ENCODE peak calls at places on chromosomes 16 and 17, in seven cellular contexts. One of them, this sample, is unnamed.

GRCh38 chr16:10808850-10809249 is 9.7 kb downstream of the TVP23A start:
- DNase-seq in AG04450: no peak
- DNase-seq in progenitor cell of endocrine pancreas: no peak
- DNase-seq in CD8-positive, alpha-beta T cell: no peak
- DNase-seq in MM.1S: no peak
- DNase-seq in neural crest cell: no peak
- DNase-seq in AG04449: no peak
- DNase-seq in this sample: no peak

GRCh38 chr16:82011199-82011641 is at the start of gene SDR42E1:
- DNase-seq in MM.1S: peak
- DNase-seq in neural crest cell: no peak
- DNase-seq in AG04449: no peak
- DNase-seq in AG04450: no peak
- DNase-seq in CD8-positive, alpha-beta T cell: peak
- DNase-seq in progenitor cell of endocrine pancreas: no peak
- DNase-seq in this sample: peak

GRCh38 chr16:83802135-83802534 is 5.6 kb upstream of the HSBP1 start:
- DNase-seq in MM.1S: no peak
- DNase-seq in progenitor cell of endocrine pancreas: no peak
- DNase-seq in neural crest cell: no peak
- DNase-seq in AG04450: peak
- DNase-seq in AG04449: peak
- DNase-seq in CD8-positive, alpha-beta T cell: no peak
- DNase-seq in this sample: peak

GRCh38 chr16:21301168-21301894 is 23.2 kb upstream of the CRYM start:
- DNase-seq in progenitor cell of endocrine pancreas: peak
- DNase-seq in MM.1S: peak
- DNase-seq in AG04450: no peak
- DNase-seq in neural crest cell: peak
- DNase-seq in CD8-positive, alpha-beta T cell: no peak
- DNase-seq in AG04449: no peak
- DNase-seq in this sample: peak

GRCh38 chr17:60968266-60968665 is 290.6 kb downstream of the BCAS3 start:
- DNase-seq in progenitor cell of endocrine pancreas: no peak
- DNase-seq in AG04450: no peak
- DNase-seq in AG04449: no peak
- DNase-seq in neural crest cell: no peak
- DNase-seq in CD8-positive, alpha-beta T cell: no peak
- DNase-seq in MM.1S: no peak
- DNase-seq in this sample: no peak

GRCh38 chr17:10384175-10384574 is 11.4 kb upstream of the MYH13 start:
- DNase-seq in MM.1S: no peak
- DNase-seq in AG04450: no peak
- DNase-seq in AG04449: no peak
- DNase-seq in CD8-positive, alpha-beta T cell: no peak
- DNase-seq in neural crest cell: no peak
- DNase-seq in progenitor cell of endocrine pancreas: no peak
- DNase-seq in this sample: no peak

GRCh38 chr17:13160281-13160680 is 142.5 kb upstream of the ELAC2 start:
- DNase-seq in CD8-positive, alpha-beta T cell: no peak
- DNase-seq in neural crest cell: no peak
- DNase-seq in AG04450: no peak
- DNase-seq in AG04449: peak
- DNase-seq in MM.1S: no peak
- DNase-seq in progenitor cell of endocrine pancreas: no peak
- DNase-seq in this sample: no peak

GRCh38 chr16:55325458-55326109 is 1.6 kb downstream of the IRX6 start:
- DNase-seq in AG04450: no peak
- DNase-seq in neural crest cell: no peak
- DNase-seq in AG04449: no peak
- DNase-seq in CD8-positive, alpha-beta T cell: no peak
- DNase-seq in progenitor cell of endocrine pancreas: no peak
- DNase-seq in MM.1S: no peak
- DNase-seq in this sample: no peak

GRCh38 chr17:7186241-7186640 is 7.1 kb upstream of the ASGR1 start:
- DNase-seq in progenitor cell of endocrine pancreas: no peak
- DNase-seq in CD8-positive, alpha-beta T cell: no peak
- DNase-seq in MM.1S: no peak
- DNase-seq in AG04450: no peak
- DNase-seq in AG04449: no peak
- DNase-seq in neural crest cell: no peak
- DNase-seq in this sample: no peak

GRCh38 chr17:75876190-75876937 is 2.0 kb downstream of the TRIM47 start:
- DNase-seq in AG04450: no peak
- DNase-seq in progenitor cell of endocrine pancreas: no peak
- DNase-seq in AG04449: no peak
- DNase-seq in CD8-positive, alpha-beta T cell: peak
- DNase-seq in MM.1S: peak
- DNase-seq in neural crest cell: no peak
- DNase-seq in this sample: no peak

GRCh38 chr17:45241315-45242011 is 19.8 kb downstream of the FMNL1 start:
- DNase-seq in neural crest cell: no peak
- DNase-seq in MM.1S: no peak
- DNase-seq in CD8-positive, alpha-beta T cell: no peak
- DNase-seq in AG04449: no peak
- DNase-seq in progenitor cell of endocrine pancreas: peak
- DNase-seq in AG04450: no peak
- DNase-seq in this sample: no peak

GRCh38 chr17:40218740-40219072 is 398 bp upstream of the WIPF2 start:
- DNase-seq in AG04449: no peak
- DNase-seq in CD8-positive, alpha-beta T cell: peak
- DNase-seq in AG04450: no peak
- DNase-seq in progenitor cell of endocrine pancreas: peak
- DNase-seq in MM.1S: peak
- DNase-seq in neural crest cell: peak
- DNase-seq in this sample: peak

GRCh38 chr17:81399481-81400153 is 4.4 kb downstream of the BAHCC1 start:
- DNase-seq in AG04450: no peak
- DNase-seq in CD8-positive, alpha-beta T cell: no peak
- DNase-seq in progenitor cell of endocrine pancreas: no peak
- DNase-seq in neural crest cell: no peak
- DNase-seq in AG04449: no peak
- DNase-seq in MM.1S: no peak
- DNase-seq in this sample: peak

GRCh38 chr17:49201481-49201927 is 8.9 kb downstream of the GNGT2 start:
- DNase-seq in MM.1S: no peak
- DNase-seq in progenitor cell of endocrine pancreas: no peak
- DNase-seq in neural crest cell: no peak
- DNase-seq in CD8-positive, alpha-beta T cell: no peak
- DNase-seq in AG04450: no peak
- DNase-seq in AG04449: peak
- DNase-seq in this sample: no peak

GRCh38 chr17:55348749-55349354 is 72.8 kb downstream of the MMD start:
- DNase-seq in AG04449: no peak
- DNase-seq in neural crest cell: peak
- DNase-seq in CD8-positive, alpha-beta T cell: no peak
- DNase-seq in progenitor cell of endocrine pancreas: peak
- DNase-seq in MM.1S: peak
- DNase-seq in AG04450: peak
- DNase-seq in this sample: peak

GRCh38 chr16:7268182-7268581 is 64.5 kb upstream of the RBFOX1 start:
- DNase-seq in neural crest cell: peak
- DNase-seq in CD8-positive, alpha-beta T cell: no peak
- DNase-seq in AG04450: no peak
- DNase-seq in AG04449: no peak
- DNase-seq in MM.1S: no peak
- DNase-seq in progenitor cell of endocrine pancreas: peak
- DNase-seq in this sample: no peak

GRCh38 chr16:22857296-22857695 is 43.3 kb downstream of the HS3ST2 start:
- DNase-seq in CD8-positive, alpha-beta T cell: no peak
- DNase-seq in MM.1S: no peak
- DNase-seq in progenitor cell of endocrine pancreas: no peak
- DNase-seq in AG04449: no peak
- DNase-seq in neural crest cell: no peak
- DNase-seq in AG04450: no peak
- DNase-seq in this sample: no peak

GRCh38 chr16:86428729-86429472 is 81.4 kb upstream of the FOXF1 start:
- DNase-seq in AG04449: no peak
- DNase-seq in neural crest cell: no peak
- DNase-seq in CD8-positive, alpha-beta T cell: no peak
- DNase-seq in MM.1S: no peak
- DNase-seq in AG04450: no peak
- DNase-seq in progenitor cell of endocrine pancreas: no peak
- DNase-seq in this sample: no peak

GRCh38 chr16:55036371-55036821 is 105.7 kb downstream of the IRX5 start:
- DNase-seq in AG04449: no peak
- DNase-seq in progenitor cell of endocrine pancreas: no peak
- DNase-seq in CD8-positive, alpha-beta T cell: no peak
- DNase-seq in AG04450: no peak
- DNase-seq in MM.1S: no peak
- DNase-seq in neural crest cell: no peak
- DNase-seq in this sample: no peak

GRCh38 chr17:56074366-56074765 is 78.9 kb upstream of the ANKFN1 start:
- DNase-seq in MM.1S: no peak
- DNase-seq in progenitor cell of endocrine pancreas: no peak
- DNase-seq in AG04450: no peak
- DNase-seq in CD8-positive, alpha-beta T cell: no peak
- DNase-seq in AG04449: no peak
- DNase-seq in neural crest cell: no peak
- DNase-seq in this sample: no peak

GRCh38 chr17:11240841-11241610 is at the start of gene SHISA6:
- DNase-seq in progenitor cell of endocrine pancreas: peak
- DNase-seq in MM.1S: no peak
- DNase-seq in CD8-positive, alpha-beta T cell: no peak
- DNase-seq in AG04449: no peak
- DNase-seq in neural crest cell: peak
- DNase-seq in AG04450: no peak
- DNase-seq in this sample: no peak

GRCh38 chr17:15444805-15445204 is 22.6 kb downstream of the CDRT4 start:
- DNase-seq in progenitor cell of endocrine pancreas: no peak
- DNase-seq in AG04449: no peak
- DNase-seq in AG04450: no peak
- DNase-seq in CD8-positive, alpha-beta T cell: no peak
- DNase-seq in neural crest cell: no peak
- DNase-seq in MM.1S: no peak
- DNase-seq in this sample: no peak

GRCh38 chr16:15765880-15766279 is 90.9 kb downstream of the MYH11 start:
- DNase-seq in neural crest cell: peak
- DNase-seq in AG04450: no peak
- DNase-seq in progenitor cell of endocrine pancreas: no peak
- DNase-seq in MM.1S: peak
- DNase-seq in CD8-positive, alpha-beta T cell: no peak
- DNase-seq in AG04449: no peak
- DNase-seq in this sample: peak

GRCh38 chr17:33531311-33531710 is 238.2 kb upstream of the ASIC2 start:
- DNase-seq in MM.1S: no peak
- DNase-seq in neural crest cell: no peak
- DNase-seq in CD8-positive, alpha-beta T cell: no peak
- DNase-seq in progenitor cell of endocrine pancreas: no peak
- DNase-seq in AG04450: no peak
- DNase-seq in AG04449: no peak
- DNase-seq in this sample: no peak

GRCh38 chr17:39608142-39608541 is 422 bp upstream of the NEUROD2 start:
- DNase-seq in CD8-positive, alpha-beta T cell: no peak
- DNase-seq in MM.1S: no peak
- DNase-seq in neural crest cell: no peak
- DNase-seq in progenitor cell of endocrine pancreas: no peak
- DNase-seq in AG04450: no peak
- DNase-seq in AG04449: no peak
- DNase-seq in this sample: no peak

GRCh38 chr17:78993241-78993956 is 13.7 kb upstream of the LGALS3BP start:
- DNase-seq in AG04450: no peak
- DNase-seq in progenitor cell of endocrine pancreas: peak
- DNase-seq in neural crest cell: peak
- DNase-seq in CD8-positive, alpha-beta T cell: peak
- DNase-seq in MM.1S: no peak
- DNase-seq in AG04449: no peak
- DNase-seq in this sample: peak

GRCh38 chr16:49010396-49010795 is 271.2 kb downstream of the CBLN1 start:
- DNase-seq in progenitor cell of endocrine pancreas: no peak
- DNase-seq in MM.1S: no peak
- DNase-seq in AG04449: no peak
- DNase-seq in neural crest cell: no peak
- DNase-seq in AG04450: no peak
- DNase-seq in CD8-positive, alpha-beta T cell: no peak
- DNase-seq in this sample: no peak

GRCh38 chr17:34312080-34312479 is 7.2 kb upstream of the CCL8 start:
- DNase-seq in MM.1S: no peak
- DNase-seq in AG04449: peak
- DNase-seq in AG04450: no peak
- DNase-seq in progenitor cell of endocrine pancreas: no peak
- DNase-seq in neural crest cell: no peak
- DNase-seq in CD8-positive, alpha-beta T cell: no peak
- DNase-seq in this sample: no peak

GRCh38 chr17:16943541-16944333 is 28.2 kb downstream of the TNFRSF13B start:
- DNase-seq in AG04449: no peak
- DNase-seq in progenitor cell of endocrine pancreas: no peak
- DNase-seq in AG04450: no peak
- DNase-seq in neural crest cell: no peak
- DNase-seq in CD8-positive, alpha-beta T cell: no peak
- DNase-seq in MM.1S: no peak
- DNase-seq in this sample: no peak

GRCh38 chr17:633133-633532 is 81.5 kb downstream of the VPS53 start:
- DNase-seq in MM.1S: no peak
- DNase-seq in AG04450: no peak
- DNase-seq in neural crest cell: no peak
- DNase-seq in CD8-positive, alpha-beta T cell: no peak
- DNase-seq in progenitor cell of endocrine pancreas: no peak
- DNase-seq in AG04449: no peak
- DNase-seq in this sample: no peak

GRCh38 chr17:74453665-74454196 is 12.7 kb upstream of the CD300A start:
- DNase-seq in MM.1S: peak
- DNase-seq in CD8-positive, alpha-beta T cell: peak
- DNase-seq in neural crest cell: no peak
- DNase-seq in AG04449: no peak
- DNase-seq in AG04450: no peak
- DNase-seq in progenitor cell of endocrine pancreas: peak
- DNase-seq in this sample: no peak
- TF ChIP-seq CTCF in MM.1S: no peak
- TF ChIP-seq CTCF in CD8-positive, alpha-beta T cell: peak
- TF ChIP-seq CTCF in neural crest cell: no peak
- TF ChIP-seq CTCF in AG04449: no peak
- TF ChIP-seq CTCF in AG04450: no peak
- TF ChIP-seq CTCF in progenitor cell of endocrine pancreas: no peak
- TF ChIP-seq CTCF in this sample: no peak

GRCh38 chr17:4956493-4957061 is 5.7 kb downstream of the ENO3 start:
- DNase-seq in AG04449: no peak
- DNase-seq in progenitor cell of endocrine pancreas: no peak
- DNase-seq in CD8-positive, alpha-beta T cell: no peak
- DNase-seq in neural crest cell: no peak
- DNase-seq in MM.1S: peak
- DNase-seq in AG04450: no peak
- DNase-seq in this sample: no peak
- TF ChIP-seq CTCF in AG04449: no peak
- TF ChIP-seq CTCF in progenitor cell of endocrine pancreas: peak
- TF ChIP-seq CTCF in CD8-positive, alpha-beta T cell: no peak
- TF ChIP-seq CTCF in neural crest cell: no peak
- TF ChIP-seq CTCF in MM.1S: peak
- TF ChIP-seq CTCF in AG04450: peak
- TF ChIP-seq CTCF in this sample: no peak

GRCh38 chr16:79164378-79164720 is 436.2 kb downstream of the MAF start:
- DNase-seq in progenitor cell of endocrine pancreas: no peak
- DNase-seq in AG04449: no peak
- DNase-seq in MM.1S: no peak
- DNase-seq in neural crest cell: no peak
- DNase-seq in AG04450: no peak
- DNase-seq in CD8-positive, alpha-beta T cell: no peak
- DNase-seq in this sample: no peak
- TF ChIP-seq CTCF in progenitor cell of endocrine pancreas: no peak
- TF ChIP-seq CTCF in AG04449: no peak
- TF ChIP-seq CTCF in MM.1S: no peak
- TF ChIP-seq CTCF in neural crest cell: no peak
- TF ChIP-seq CTCF in AG04450: no peak
- TF ChIP-seq CTCF in CD8-positive, alpha-beta T cell: no peak
- TF ChIP-seq CTCF in this sample: no peak

GRCh38 chr16:66278604-66279262 is 87.8 kb upstream of the CDH5 start:
- DNase-seq in CD8-positive, alpha-beta T cell: no peak
- DNase-seq in AG04449: no peak
- DNase-seq in MM.1S: peak
- DNase-seq in progenitor cell of endocrine pancreas: no peak
- DNase-seq in AG04450: no peak
- DNase-seq in neural crest cell: no peak
- DNase-seq in this sample: peak
- TF ChIP-seq CTCF in CD8-positive, alpha-beta T cell: no peak
- TF ChIP-seq CTCF in AG04449: no peak
- TF ChIP-seq CTCF in MM.1S: peak
- TF ChIP-seq CTCF in progenitor cell of endocrine pancreas: peak
- TF ChIP-seq CTCF in AG04450: no peak
- TF ChIP-seq CTCF in neural crest cell: no peak
- TF ChIP-seq CTCF in this sample: peak